ENCODE peak calls at places on chromosomes 3 and 15, in five cellular contexts. G is fibroblast of lung, M is cardiac muscle cell, P is astrocyte, J is K562. D is an unnamed sample.

GRCh38 chr15:90064931-90065681 is 37.2 kb downstream of the IDH2 start:
- DNase-seq in G (no peak), M (no peak), P (no peak), J (no peak), D (no peak)

GRCh38 chr3:120172070-120172469 is 77.8 kb upstream of the GSK3B start:
- DNase-seq in G (peak; percentile 40), M (peak; percentile 79), P (peak; percentile 76), J (no peak), D (no peak)

GRCh38 chr15:76533060-76533955 is 196.7 kb downstream of the ISL2 start:
- DNase-seq in G (peak; percentile 75), M (peak; percentile 20), P (no peak), J (no peak), D (no peak)

GRCh38 chr15:48394172-48394571 is 62.9 kb downstream of the DUT start:
- DNase-seq in G (no peak), M (no peak), P (no peak), J (no peak), D (no peak)

GRCh38 chr3:187955076-187955952 is 198.6 kb upstream of the LPP start:
- DNase-seq in G (peak; percentile 99), M (peak; percentile 87), P (peak; percentile 87), J (no peak), D (no peak)

GRCh38 chr3:126659915-126660886 is 5.3 kb upstream of the TXNRD3 start:
- DNase-seq in G (no peak), M (no peak), P (no peak), J (no peak), D (no peak)

GRCh38 chr3:58047806-58048205 is 39.6 kb downstream of the FLNB start:
- DNase-seq in G (peak; percentile 75), M (peak; percentile 65), P (peak; percentile 98), J (no peak), D (no peak)

GRCh38 chr3:66413151-66413751 is 87.6 kb downstream of the LRIG1 start:
- DNase-seq in G (peak; percentile 90), M (peak; percentile 28), P (peak; percentile 98), J (no peak), D (no peak)

GRCh38 chr3:13461169-13462124 is 18.7 kb upstream of the HDAC11 start:
- DNase-seq in G (peak; percentile 37), M (peak; percentile 57), P (no peak), J (peak; percentile 93), D (peak; percentile 90)

GRCh38 chr3:29382399-29382798 is 101.5 kb downstream of the RBMS3 start:
- DNase-seq in G (peak; percentile 4), M (peak; percentile 56), P (peak; percentile 33), J (no peak), D (no peak)

GRCh38 chr3:5122741-5123706 is 932 bp downstream of the ARL8B start:
- DNase-seq in G (peak; percentile 85), M (peak; percentile 84), P (peak; percentile 75), J (peak; percentile 73), D (peak; percentile 57)

GRCh38 chr15:48645558-48646330 is at the start of gene FBN1:
- DNase-seq in G (peak; percentile 94), M (peak; percentile 94), P (peak; percentile 88), J (no peak), D (peak; percentile 90)

GRCh38 chr3:39724233-39724846 is 85.1 kb upstream of the MYRIP start:
- DNase-seq in G (no peak), M (peak; percentile 27), P (no peak), J (peak; percentile 8), D (no peak)
- TF ChIP-seq CTCF in G (no peak), M (peak; percentile 35), P (no peak), J (peak; percentile 37), D (no peak)

DNA sequence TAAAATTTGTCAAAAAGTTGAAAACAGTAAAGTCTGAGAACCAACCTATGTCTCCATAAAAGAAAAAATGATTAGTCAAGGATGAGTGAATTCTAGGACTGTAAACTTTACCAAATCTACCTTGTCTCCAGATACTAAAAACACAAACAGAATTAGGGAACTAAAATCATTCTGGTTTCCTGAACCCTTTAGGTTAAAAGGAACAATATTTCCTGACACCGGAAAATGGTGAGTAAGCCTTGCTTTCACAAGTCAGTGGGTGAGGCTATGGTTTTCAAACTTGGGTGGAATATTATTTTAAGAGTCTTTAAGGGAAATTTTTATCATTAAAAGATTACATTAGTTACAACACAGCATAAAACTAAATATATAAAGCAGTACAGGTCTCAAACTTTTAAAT is 2.4 kb downstream of the SLC12A6 start:
- DNase-seq in G (no peak), M (peak; percentile 29), P (no peak), J (no peak), D (peak; percentile 60)
- H3K4me3 ChIP-seq in G (no peak overlapping the region), M (peak overlapping the region; percentile 20), P (peak overlapping the region; percentile 3), J (no peak overlapping the region), D (peak overlapping the region; percentile 70)

GRCh38 chr15:40332138-40332781 is 8.5 kb downstream of the CCDC9B start:
- DNase-seq in G (no peak), M (no peak), P (no peak), J (no peak), D (no peak)

GRCh38 chr15:40331637-40332036 is 8.1 kb downstream of the INAFM2 start:
- DNase-seq in G (no peak), M (no peak), P (no peak), J (peak; percentile 33), D (no peak)

GRCh38 chr15:40334941-40335795 is 5.6 kb downstream of the CCDC9B start:
- DNase-seq in G (no peak), M (no peak), P (no peak), J (no peak), D (no peak)

GRCh38 chr15:40334541-40334940 is 6.2 kb downstream of the CCDC9B start:
- DNase-seq in G (no peak), M (no peak), P (no peak), J (no peak), D (no peak)

DNA sequence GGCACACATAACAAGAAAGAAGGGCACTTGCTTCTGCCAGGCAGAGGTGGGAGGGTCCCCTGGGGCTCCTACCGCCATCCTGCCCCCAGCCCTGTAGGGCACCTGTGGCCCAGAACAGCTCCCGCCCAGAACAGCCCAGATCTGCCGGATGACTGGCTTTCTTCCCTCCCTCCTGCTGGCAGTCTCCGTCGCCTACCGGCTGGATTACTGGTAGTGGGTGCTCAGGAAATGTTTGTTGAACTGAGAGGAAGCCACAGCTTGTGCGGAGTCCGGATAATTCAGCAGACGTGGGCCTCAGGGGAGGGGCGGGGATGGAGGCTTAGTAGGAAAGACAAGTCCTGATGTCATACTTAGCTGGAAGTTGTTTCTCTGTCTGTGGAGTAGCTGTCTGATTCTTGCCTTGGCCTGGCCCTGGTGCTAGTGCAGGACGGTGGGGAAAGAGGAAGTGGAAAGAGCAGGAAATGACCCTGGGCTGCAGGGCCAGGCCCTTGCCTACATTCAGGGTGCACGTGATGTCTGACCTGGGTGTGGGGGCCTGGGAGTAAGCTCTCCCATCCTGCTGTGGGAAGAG is 6.7 kb downstream of the CCDC9B start:
- DNase-seq in G (peak; percentile 60), M (peak; percentile 90), P (peak; percentile 66), J (peak; percentile 63), D (peak; percentile 20)
- TF ChIP-seq CTCF in G (no peak), M (no peak), P (no peak), J (no peak), D (no peak)

GRCh38 chr3:46881819-46882376 is 4.4 kb downstream of the PTH1R start:
- DNase-seq in G (peak; percentile 11), M (peak; percentile 58), P (no peak), J (peak; percentile 26), D (no peak)
- H3K4me3 ChIP-seq in G (no peak overlapping the region), M (peak overlapping the region; percentile 51), P (peak overlapping the region; percentile 49), J (peak overlapping the region; percentile 21), D (no peak overlapping the region)

DNA sequence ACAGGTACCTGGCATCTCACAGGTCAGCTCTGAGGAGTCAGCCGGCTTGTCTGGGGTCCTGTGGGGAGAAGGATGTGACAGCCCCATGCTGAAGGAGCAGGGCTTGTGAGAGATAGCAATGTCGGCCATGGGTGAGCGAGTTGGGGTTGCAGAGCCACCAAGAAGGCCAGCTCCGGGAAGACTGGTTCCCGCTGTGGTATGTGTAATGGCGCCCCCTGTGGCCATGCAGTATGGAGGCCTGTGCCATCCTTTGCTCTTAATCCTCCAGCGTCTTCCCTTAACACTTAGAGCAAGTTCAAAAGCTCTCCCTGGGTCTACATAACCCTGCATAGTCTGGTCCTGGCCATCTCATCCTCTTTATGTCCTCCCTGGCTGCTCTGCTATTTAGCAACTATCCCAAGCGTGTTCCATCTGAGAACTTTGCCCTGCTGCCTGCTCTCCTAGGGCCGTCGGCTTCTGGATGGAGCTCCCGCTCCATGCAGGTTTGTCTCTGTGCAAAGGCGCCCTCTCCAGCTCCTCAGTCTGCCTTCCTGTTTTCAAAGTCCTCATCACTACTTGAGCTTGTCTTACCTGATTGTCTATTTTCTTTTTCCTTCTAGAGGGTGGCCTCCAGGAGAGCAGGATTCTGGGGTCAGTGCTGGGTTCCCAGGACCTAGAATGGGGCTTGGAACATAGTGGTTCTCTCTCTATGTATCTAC is 40.8 kb upstream of the IQCF6 start:
- DNase-seq in G (no peak), M (no peak), P (no peak), J (peak; percentile 44), D (peak; percentile 35)
- TF ChIP-seq CTCF in G (no peak), M (peak; percentile 14), P (no peak), J (peak; percentile 49), D (peak; percentile 51)

GRCh38 chr15:31390777-31391486 is 64.3 kb downstream of the KLF13 start:
- DNase-seq in G (no peak), M (no peak), P (no peak), J (no peak), D (no peak)
- H3K4me3 ChIP-seq in G (no peak overlapping the region), M (no peak overlapping the region), P (no peak overlapping the region), J (no peak overlapping the region), D (no peak overlapping the region)

DNA sequence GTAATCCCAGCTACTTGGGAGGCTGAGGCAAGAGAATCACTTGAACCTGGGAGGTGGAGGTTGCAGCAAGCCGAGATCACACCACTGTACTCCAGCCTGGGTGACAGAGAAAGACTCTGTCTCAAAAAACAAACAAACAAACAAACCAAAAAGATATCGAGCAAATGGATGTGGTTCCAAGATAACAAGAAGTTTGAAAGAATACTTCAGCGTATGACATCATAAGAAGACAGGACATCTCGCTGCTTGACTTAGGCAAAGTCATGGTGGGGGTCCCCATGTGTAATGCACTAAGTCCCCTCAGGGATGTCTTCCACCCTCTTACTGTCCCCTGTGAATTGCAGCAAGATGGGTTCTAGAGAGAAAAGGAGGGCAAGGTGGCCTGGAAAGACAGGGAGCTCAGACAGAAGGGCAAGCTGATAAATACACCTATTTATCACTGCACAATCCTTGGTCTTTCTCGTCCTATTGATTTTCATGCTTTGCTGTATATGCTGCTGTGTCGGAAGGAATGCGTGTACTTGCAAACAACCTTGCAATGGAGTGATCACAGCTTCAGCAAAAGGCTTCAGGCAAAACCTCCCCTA is 115.0 kb downstream of the BDH1 start:
- DNase-seq in G (no peak), M (no peak), P (no peak), J (peak; percentile 16), D (no peak)
- TF ChIP-seq CTCF in G (no peak), M (no peak), P (no peak), J (no peak), D (no peak)

DNA sequence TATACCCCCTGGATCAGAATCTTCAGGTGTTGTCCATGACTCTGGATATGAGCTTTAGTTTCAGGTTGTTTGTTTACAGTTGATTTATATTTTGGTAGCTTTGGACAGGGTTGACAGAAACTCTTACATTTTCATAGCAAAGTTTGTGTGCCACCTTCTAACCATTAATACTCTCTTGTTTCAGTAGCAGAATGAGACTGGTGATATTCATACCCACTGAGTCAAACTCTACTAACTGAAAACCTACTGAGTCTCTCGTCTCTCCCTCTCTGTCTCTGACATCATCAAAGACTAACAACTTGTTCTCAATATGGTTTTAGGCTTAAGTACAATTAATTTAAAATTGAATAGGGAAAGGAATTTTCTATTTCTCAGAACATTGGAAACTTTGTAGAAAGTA is 282.3 kb downstream of the CNTN6 start:
- DNase-seq in G (no peak), M (no peak), P (no peak), J (no peak), D (no peak)
- H3K4me3 ChIP-seq in G (no peak overlapping the region), M (no peak overlapping the region), P (no peak overlapping the region), J (no peak overlapping the region), D (no peak overlapping the region)

D was measured in GM12865.